ENCODE peak calls at places on chromosomes 5 and 9, in six cellular contexts. One of them, this sample, is unnamed.

GRCh38 chr9:97904725-97905124 is 17.6 kb downstream of the TRMO start:
- DNase-seq in mucosa of descending colon: peak
- DNase-seq in amniotic epithelial cell: no peak
- DNase-seq in fibroblast of mammary gland: no peak
- DNase-seq in NCI-H187 treated with DMSO at 0.1 percent for 48 hours: no peak
- DNase-seq in stimulated activated CD4-positive, alpha-beta T cell treated with anti-CD3 and anti-CD28 coated beads, Interleukin-1b, Interleukin-23, amount 100 ng/mL, for 4 hours: no peak
- DNase-seq in this sample: no peak

GRCh38 chr5:72555871-72556270 is 48.7 kb upstream of the ZNF366 start:
- DNase-seq in mucosa of descending colon: no peak
- DNase-seq in amniotic epithelial cell: no peak
- DNase-seq in fibroblast of mammary gland: peak
- DNase-seq in NCI-H187 treated with DMSO at 0.1 percent for 48 hours: no peak
- DNase-seq in stimulated activated CD4-positive, alpha-beta T cell treated with anti-CD3 and anti-CD28 coated beads, Interleukin-1b, Interleukin-23, amount 100 ng/mL, for 4 hours: no peak
- DNase-seq in this sample: no peak

GRCh38 chr5:171908638-171909037 is 97.8 kb downstream of the FBXW11 start:
- DNase-seq in mucosa of descending colon: no peak
- DNase-seq in amniotic epithelial cell: peak
- DNase-seq in fibroblast of mammary gland: no peak
- DNase-seq in NCI-H187 treated with DMSO at 0.1 percent for 48 hours: no peak
- DNase-seq in stimulated activated CD4-positive, alpha-beta T cell treated with anti-CD3 and anti-CD28 coated beads, Interleukin-1b, Interleukin-23, amount 100 ng/mL, for 4 hours: no peak
- DNase-seq in this sample: no peak

GRCh38 chr5:36879274-36880033 is 2.9 kb downstream of the NIPBL start:
- DNase-seq in mucosa of descending colon: no peak
- DNase-seq in amniotic epithelial cell: no peak
- DNase-seq in fibroblast of mammary gland: no peak
- DNase-seq in NCI-H187 treated with DMSO at 0.1 percent for 48 hours: no peak
- DNase-seq in stimulated activated CD4-positive, alpha-beta T cell treated with anti-CD3 and anti-CD28 coated beads, Interleukin-1b, Interleukin-23, amount 100 ng/mL, for 4 hours: no peak
- DNase-seq in this sample: no peak

GRCh38 chr9:92064711-92065110 is 50.5 kb downstream of the SPTLC1 start:
- DNase-seq in mucosa of descending colon: no peak
- DNase-seq in amniotic epithelial cell: peak
- DNase-seq in fibroblast of mammary gland: peak
- DNase-seq in NCI-H187 treated with DMSO at 0.1 percent for 48 hours: no peak
- DNase-seq in stimulated activated CD4-positive, alpha-beta T cell treated with anti-CD3 and anti-CD28 coated beads, Interleukin-1b, Interleukin-23, amount 100 ng/mL, for 4 hours: no peak
- DNase-seq in this sample: no peak

GRCh38 chr9:37761511-37761910 is 7.9 kb downstream of the TRMT10B start:
- DNase-seq in mucosa of descending colon: no peak
- DNase-seq in amniotic epithelial cell: peak
- DNase-seq in fibroblast of mammary gland: peak
- DNase-seq in NCI-H187 treated with DMSO at 0.1 percent for 48 hours: no peak
- DNase-seq in stimulated activated CD4-positive, alpha-beta T cell treated with anti-CD3 and anti-CD28 coated beads, Interleukin-1b, Interleukin-23, amount 100 ng/mL, for 4 hours: no peak
- DNase-seq in this sample: no peak

GRCh38 chr9:120446681-120447080 is 133.3 kb downstream of the CDK5RAP2 start:
- DNase-seq in mucosa of descending colon: no peak
- DNase-seq in amniotic epithelial cell: peak
- DNase-seq in fibroblast of mammary gland: no peak
- DNase-seq in NCI-H187 treated with DMSO at 0.1 percent for 48 hours: no peak
- DNase-seq in stimulated activated CD4-positive, alpha-beta T cell treated with anti-CD3 and anti-CD28 coated beads, Interleukin-1b, Interleukin-23, amount 100 ng/mL, for 4 hours: no peak
- DNase-seq in this sample: no peak

GRCh38 chr5:114857951-114858401 is 311.7 kb downstream of the TRIM36 start:
- DNase-seq in mucosa of descending colon: no peak
- DNase-seq in amniotic epithelial cell: no peak
- DNase-seq in fibroblast of mammary gland: no peak
- DNase-seq in NCI-H187 treated with DMSO at 0.1 percent for 48 hours: no peak
- DNase-seq in stimulated activated CD4-positive, alpha-beta T cell treated with anti-CD3 and anti-CD28 coated beads, Interleukin-1b, Interleukin-23, amount 100 ng/mL, for 4 hours: no peak
- DNase-seq in this sample: no peak